ENCODE peak calls at places on chromosomes 12 and 14, in four cellular contexts. C is foreskin keratinocyte; K is CD4-positive, alpha-beta memory T cell; Q is CD8-positive, alpha-beta T cell. F is an unnamed sample.

GRCh38 chr12:79252358-79253075 is 387.9 kb downstream of the SYT1 start:
- DNase-seq in C (no peak), K (no peak), Q (no peak), F (no peak)

GRCh38 chr12:101323255-101323654 is 43.4 kb downstream of the UTP20 start:
- DNase-seq in C (no peak), K (no peak), Q (no peak), F (no peak)

GRCh38 chr12:57657744-57658143 is 24.7 kb upstream of the B4GALNT1 start:
- DNase-seq in C (peak), K (no peak), Q (no peak), F (no peak)

GRCh38 chr14:104091927-104092771 is 6.6 kb downstream of the ASPG start:
- DNase-seq in C (no peak), K (no peak), Q (no peak), F (no peak)

GRCh38 chr12:100221523-100221922 is 20.9 kb downstream of the ACTR6 start:
- DNase-seq in C (no peak), K (no peak), Q (no peak), F (no peak)

GRCh38 chr12:6949063-6949594 is 2.0 kb upstream of the PTPN6 start:
- DNase-seq in C (no peak), K (no peak), Q (no peak), F (no peak)

GRCh38 chr14:95495538-95496025 is 20.9 kb downstream of the SYNE3 start:
- DNase-seq in C (no peak), K (no peak), Q (no peak), F (peak)

GRCh38 chr12:28026701-28027100 is 54.2 kb upstream of the PTHLH start:
- DNase-seq in C (peak), K (no peak), Q (no peak), F (no peak)

GRCh38 chr14:75022655-75023054 is 19.9 kb downstream of the EIF2B2 start:
- DNase-seq in C (no peak), K (no peak), Q (no peak), F (no peak)

GRCh38 chr14:61698216-61698980 is 3.1 kb downstream of the HIF1A start:
- DNase-seq in C (no peak), K (no peak), Q (no peak), F (no peak)

GRCh38 chr14:88488081-88488480 is 66.7 kb downstream of the PTPN21 start:
- DNase-seq in C (peak), K (no peak), Q (no peak), F (peak)

GRCh38 chr12:16238661-16239060 is 38.8 kb downstream of the SLC15A5 start:
- DNase-seq in C (no peak), K (no peak), Q (no peak), F (no peak)

GRCh38 chr12:53676715-53677611 is 1.1 kb upstream of the ATP5MC2 start:
- DNase-seq in C (no peak), K (no peak), Q (no peak), F (no peak)

DNA sequence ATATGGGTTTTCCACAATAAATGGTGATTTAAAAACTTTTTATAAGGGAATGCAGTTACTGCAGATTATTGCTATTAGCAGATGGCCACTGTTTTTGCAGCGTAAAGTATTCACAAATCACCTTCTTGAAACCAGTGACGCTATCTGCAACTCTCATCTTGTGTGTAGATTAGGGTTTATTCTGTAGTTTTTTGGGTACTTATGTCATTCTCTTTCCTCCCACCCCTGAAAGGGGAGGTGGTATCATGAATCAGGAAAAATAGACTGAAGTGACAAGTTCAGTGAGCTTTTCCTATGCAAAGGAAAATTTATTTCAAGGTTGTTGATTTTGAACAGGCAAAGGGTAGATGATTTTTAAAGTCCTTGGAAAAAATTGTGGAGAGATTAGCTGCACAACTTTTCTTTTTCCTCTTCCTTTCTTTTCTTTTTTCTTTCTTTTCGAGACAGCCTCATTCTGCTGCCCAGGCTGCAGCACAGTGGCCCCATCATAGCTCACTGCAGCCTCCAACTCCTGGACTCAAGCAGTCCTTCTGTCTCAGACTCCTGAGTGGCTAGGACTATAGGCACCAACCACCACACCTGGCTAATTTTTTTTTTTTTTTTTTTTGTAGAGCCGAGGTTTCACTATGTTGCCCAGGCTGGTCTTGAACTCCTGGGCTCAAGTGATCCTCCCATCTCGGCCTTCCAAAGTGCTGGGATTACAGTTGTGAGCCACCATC is 1.6 kb downstream of the FRS2 start:
- DNase-seq in C (no peak), K (no peak), Q (no peak), F (no peak)
- H3K27ac ChIP-seq in C (no peak), K (peak), Q (no peak), F (no peak)

GRCh38 chr12:77435446-77436091 is 370.2 kb upstream of the E2F7 start:
- DNase-seq in C (no peak), K (no peak), Q (no peak), F (no peak)

GRCh38 chr12:77439749-77440148 is 374.4 kb upstream of the E2F7 start:
- DNase-seq in C (no peak), K (no peak), Q (no peak), F (no peak)

GRCh38 chr12:77438639-77439038 is 373.3 kb upstream of the E2F7 start:
- DNase-seq in C (no peak), K (no peak), Q (no peak), F (no peak)

DNA sequence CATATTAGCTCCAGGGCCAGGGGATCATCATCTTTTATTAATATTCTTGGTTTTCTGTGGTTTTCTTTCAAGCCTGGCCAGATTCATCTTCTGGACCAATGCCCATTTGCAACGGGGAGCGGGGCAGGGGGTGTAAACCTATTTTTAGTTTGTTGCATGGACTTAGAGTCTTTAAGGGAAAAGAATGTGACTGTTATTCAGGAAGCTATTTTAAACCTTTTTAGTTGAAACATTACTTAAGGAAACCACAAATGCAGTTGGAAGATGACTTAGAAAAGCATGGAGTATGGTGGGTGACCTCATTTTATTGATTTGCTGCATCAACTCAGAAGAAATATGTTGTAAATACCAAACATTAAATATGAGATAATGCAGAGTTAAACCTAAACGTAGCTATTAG is 368.4 kb upstream of the E2F7 start:
- DNase-seq in C (no peak), K (no peak), Q (no peak), F (no peak)
- H3K27ac ChIP-seq in C (no peak), K (no peak), Q (no peak), F (no peak)

DNA sequence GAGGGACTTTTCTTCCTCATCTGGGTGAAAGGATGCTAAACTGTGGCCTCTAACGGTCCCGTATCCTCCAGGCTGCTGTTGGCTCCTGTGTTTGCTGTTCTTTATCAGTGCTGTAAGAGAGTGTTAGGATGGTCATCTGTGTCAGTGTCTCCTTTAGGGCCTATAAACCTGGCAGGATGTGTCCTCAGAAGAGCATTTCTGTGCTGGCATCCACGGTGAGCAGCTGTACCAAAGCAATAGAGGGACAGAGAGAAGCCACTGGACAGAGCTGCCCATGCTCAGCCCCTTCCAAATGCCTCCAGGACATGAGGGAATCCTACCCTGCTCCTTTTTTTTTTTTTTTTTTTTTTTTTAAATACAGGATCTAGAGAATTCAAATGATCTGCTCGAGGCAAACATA is 253.0 kb downstream of the ZFP36L1 start:
- DNase-seq in C (no peak), K (no peak), Q (no peak), F (no peak)
- H3K27ac ChIP-seq in C (no peak), K (no peak), Q (no peak), F (no peak)

GRCh38 chr14:22685467-22685866 is 41.3 kb upstream of the OR6J1 start:
- DNase-seq in C (no peak), K (no peak), Q (no peak), F (no peak)

GRCh38 chr14:22689186-22689585 is 45.0 kb upstream of the OR6J1 start:
- DNase-seq in C (peak), K (no peak), Q (no peak), F (peak)

GRCh38 chr14:22692194-22692593 is 48.0 kb upstream of the OR6J1 start:
- DNase-seq in C (no peak), K (no peak), Q (no peak), F (no peak)

DNA sequence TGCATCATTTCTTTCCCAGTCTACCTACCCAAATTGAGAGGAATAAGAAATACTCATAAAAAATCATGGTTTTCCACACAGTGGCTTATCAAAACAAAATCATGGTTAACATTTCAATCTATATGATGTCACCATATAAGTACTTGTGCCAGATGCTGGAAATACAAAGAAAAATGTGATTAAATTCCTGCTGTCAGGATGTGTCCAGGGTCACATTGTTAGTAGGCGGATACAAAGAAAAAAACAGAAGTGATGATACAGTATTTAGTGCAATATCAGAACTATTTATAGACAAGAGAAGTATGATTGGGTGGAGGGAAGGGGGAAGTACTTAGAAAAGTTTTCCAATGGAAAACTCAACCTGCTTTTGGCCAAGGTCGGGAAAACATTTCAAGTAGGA is 47.0 kb upstream of the OR6J1 start:
- DNase-seq in C (peak), K (no peak), Q (no peak), F (no peak)
- H3K27ac ChIP-seq in C (no peak), K (no peak), Q (no peak), F (no peak)

GRCh38 chr12:62715086-62715786 is 219.7 kb downstream of the PPM1H start:
- DNase-seq in C (no peak), K (no peak), Q (no peak), F (no peak)

GRCh38 chr12:62716037-62716436 is 218.9 kb downstream of the PPM1H start:
- DNase-seq in C (no peak), K (no peak), Q (no peak), F (no peak)

GRCh38 chr12:62717636-62718035 is 217.3 kb downstream of the PPM1H start:
- DNase-seq in C (no peak), K (no peak), Q (no peak), F (no peak)

GRCh38 chr12:62719027-62719426 is 215.9 kb downstream of the PPM1H start:
- DNase-seq in C (no peak), K (no peak), Q (no peak), F (no peak)

GRCh38 chr12:62716866-62717477 is 218.0 kb downstream of the PPM1H start:
- DNase-seq in C (no peak), K (no peak), Q (no peak), F (no peak)
- H3K27ac ChIP-seq in C (no peak), K (no peak), Q (no peak), F (peak)

DNA sequence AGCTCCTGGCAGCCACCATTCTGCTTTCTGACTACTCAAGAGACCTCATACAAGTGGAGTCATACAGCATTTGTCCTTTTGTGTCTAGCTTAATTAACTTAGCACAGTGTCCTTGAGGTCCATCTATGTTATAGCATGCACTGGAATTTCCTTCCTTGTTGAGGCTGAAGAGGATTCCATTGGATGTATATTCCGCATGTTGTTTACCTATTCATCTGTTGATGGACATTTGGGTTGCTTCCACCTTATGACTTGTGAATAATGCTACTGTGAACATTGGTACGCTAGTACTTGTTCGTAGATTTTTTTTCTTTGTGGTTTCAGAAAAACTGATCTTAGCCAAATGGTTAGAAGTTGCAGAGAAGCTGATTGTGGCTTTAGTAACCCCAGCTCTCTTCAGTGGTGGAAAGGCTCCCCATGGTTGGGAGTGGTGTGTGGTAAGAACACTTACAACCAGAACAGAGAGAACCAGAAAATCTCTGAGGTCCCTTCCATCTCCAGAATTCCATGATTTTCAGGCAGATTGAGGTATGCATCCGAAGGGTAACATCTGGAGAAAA is 118.4 kb downstream of the SAMD4A start:
- DNase-seq in C (no peak), K (no peak), Q (no peak), F (no peak)
- H3K27ac ChIP-seq in C (peak), K (no peak), Q (no peak), F (peak)

GRCh38 chr14:90697577-90698206 is 118.5 kb downstream of the TTC7B start:
- DNase-seq in C (no peak), K (peak), Q (peak), F (no peak)

GRCh38 chr14:90696728-90697127 is 119.5 kb downstream of the TTC7B start:
- DNase-seq in C (no peak), K (no peak), Q (no peak), F (no peak)

GRCh38 chr14:90698379-90698869 is 117.8 kb downstream of the TTC7B start:
- DNase-seq in C (no peak), K (no peak), Q (no peak), F (no peak)

GRCh38 chr14:90695997-90696681 is 120.1 kb downstream of the TTC7B start:
- DNase-seq in C (no peak), K (no peak), Q (no peak), F (no peak)

DNA sequence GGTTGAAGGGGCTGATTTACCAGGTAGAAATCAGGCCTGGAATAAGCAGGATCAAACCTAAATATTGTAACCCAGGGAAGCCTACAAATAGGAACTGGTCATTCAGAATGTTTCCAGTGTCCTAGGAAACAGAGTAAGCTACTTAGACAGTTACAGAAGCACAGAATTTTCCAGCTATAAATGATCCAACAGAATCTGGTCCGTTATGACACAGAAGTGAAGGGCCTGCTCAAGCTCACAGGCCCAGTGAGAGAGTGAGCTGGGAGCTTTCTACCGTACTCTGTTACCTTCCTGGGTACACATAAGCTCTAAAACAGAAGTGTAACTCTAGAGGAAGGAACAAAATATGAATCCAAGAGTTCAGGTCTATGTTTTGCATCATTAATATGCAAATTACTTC is 119.1 kb downstream of the TTC7B start:
- DNase-seq in C (no peak), K (no peak), Q (no peak), F (no peak)
- H3K27ac ChIP-seq in C (no peak), K (no peak), Q (no peak), F (no peak)

GRCh38 chr12:113359133-113359938 is 949 bp downstream of the PLBD2 start:
- DNase-seq in C (no peak), K (peak), Q (no peak), F (no peak)
- H3K27ac ChIP-seq in C (no peak), K (peak), Q (peak), F (no peak)